ENCODE peak calls at places on chromosomes 16 and 17, in four cellular contexts. R is GM12878, M is H1, V is HepG2. Z is an unnamed sample.

GRCh38 chr16:20904507-20905079 is 4.0 kb downstream of the LYRM1 start:
- DNase-seq in V (peak; percentile 40), M (no peak), R (peak; percentile 49), Z (no peak)

GRCh38 chr16:88003736-88004135 is 52.5 kb downstream of the BANP start:
- DNase-seq in M (no peak), R (no peak), V (no peak), Z (no peak)

GRCh38 chr16:75264999-75265910 is 13.8 kb upstream of the BCAR1 start:
- DNase-seq in R (no peak), V (no peak), M (peak; percentile 60), Z (no peak)

GRCh38 chr17:72121164-72122001 is 563 bp downstream of the SOX9 start:
- DNase-seq in R (no peak), V (no peak), M (peak; percentile 81), Z (no peak)

GRCh38 chr16:25143898-25144297 is 32.4 kb downstream of the LCMT1 start:
- DNase-seq in V (no peak), M (no peak), R (no peak), Z (no peak)

GRCh38 chr17:40442392-40443195 is 656 bp upstream of the IGFBP4 start:
- DNase-seq in M (no peak), V (no peak), R (no peak), Z (no peak)

GRCh38 chr16:88769617-88770458 is 15.2 kb downstream of the PIEZO1 start:
- DNase-seq in R (no peak), M (peak; percentile 84), V (no peak), Z (peak; percentile 77)

GRCh38 chr16:85752511-85753420 is 1.9 kb upstream of the C16orf74 start:
- DNase-seq in V (peak; percentile 49), R (no peak), M (peak; percentile 67), Z (no peak)

GRCh38 chr16:19578378-19578851 is 22.9 kb downstream of the VPS35L start:
- DNase-seq in R (no peak), V (no peak), M (no peak), Z (no peak)

GRCh38 chr17:8253801-8254200 is 4.7 kb downstream of the PFAS start:
- DNase-seq in M (no peak), R (no peak), V (no peak), Z (no peak)

GRCh38 chr16:12095275-12096161 is 119.0 kb downstream of the SNX29 start:
- DNase-seq in R (no peak), M (peak; percentile 81), V (peak; percentile 61), Z (no peak)

GRCh38 chr17:49598918-49599317 is 23.2 kb downstream of the NXPH3 start:
- DNase-seq in R (no peak), M (no peak), V (no peak), Z (no peak)

GRCh38 chr16:4944333-4945281 is 7.7 kb upstream of the PPL start:
- DNase-seq in V (peak; percentile 98), M (peak; percentile 71), R (no peak), Z (peak; percentile 81)

GRCh38 chr16:27333549-27333948 is 19.8 kb downstream of the IL4R start:
- DNase-seq in M (no peak), R (no peak), V (no peak), Z (no peak)

GRCh38 chr16:24977673-24978065 is 37.5 kb downstream of the ARHGAP17 start:
- DNase-seq in V (peak; percentile 36), R (no peak), M (no peak), Z (no peak)

GRCh38 chr16:28863929-28864886 is 565 bp downstream of the SH2B1 start:
- DNase-seq in R (no peak), M (no peak), V (no peak), Z (no peak)

GRCh38 chr16:87046235-87046634 is 271.0 kb downstream of the C16orf95 start:
- DNase-seq in V (no peak), M (no peak), R (no peak), Z (no peak)

GRCh38 chr16:70738083-70738977 is 52.5 kb upstream of the MTSS2 start:
- DNase-seq in M (peak; percentile 73), V (peak; percentile 79), R (no peak), Z (no peak)

GRCh38 chr17:1707107-1707506 is 3.1 kb downstream of the TLCD2 start:
- DNase-seq in V (no peak), R (no peak), M (no peak), Z (no peak)

GRCh38 chr17:18191967-18192366 is 8.3 kb downstream of the ALKBH5 start:
- DNase-seq in V (no peak), M (peak; percentile 61), R (no peak), Z (no peak)

GRCh38 chr17:77476498-77476897 is 335.7 kb downstream of the SEC14L1 start:
- DNase-seq in V (no peak), M (no peak), R (no peak), Z (no peak)

GRCh38 chr16:17555176-17555575 is 84.4 kb upstream of the XYLT1 start:
- DNase-seq in R (no peak), M (no peak), V (no peak), Z (no peak)

GRCh38 chr16:794853-795466 is 5.6 kb downstream of the GNG13 start:
- DNase-seq in M (no peak), V (no peak), R (no peak), Z (no peak)

GRCh38 chr16:87580855-87581261 is 21.4 kb upstream of the JPH3 start:
- DNase-seq in R (no peak), V (no peak), M (no peak), Z (no peak)

GRCh38 chr17:44965491-44966234 is 2.4 kb downstream of the C1QL1 start:
- DNase-seq in R (no peak), M (no peak), V (no peak), Z (no peak)

GRCh38 chr16:56964243-56965148 is 2.7 kb downstream of the CETP start:
- DNase-seq in R (no peak), M (peak; percentile 100), V (peak; percentile 83), Z (peak; percentile 92)

GRCh38 chr17:77736207-77736600 is 222.3 kb upstream of the TNRC6C start:
- DNase-seq in M (peak; percentile 55), V (no peak), R (no peak), Z (no peak)

GRCh38 chr17:155576-155975 is 18.2 kb downstream of the SCGB1C2 start:
- DNase-seq in M (no peak), V (no peak), R (no peak), Z (no peak)

GRCh38 chr17:79795795-79796569 is 895 bp downstream of the CBX8 start:
- DNase-seq in R (no peak), M (no peak), V (no peak), Z (no peak)

GRCh38 chr17:75927286-75927922 is 13.4 kb downstream of the FBF1 start:
- DNase-seq in V (peak; percentile 52), R (no peak), M (no peak), Z (no peak)

GRCh38 chr17:71899317-71899716 is 221.5 kb upstream of the SOX9 start:
- DNase-seq in R (no peak), M (no peak), V (no peak), Z (no peak)

GRCh38 chr16:86343733-86344585 is 166.4 kb upstream of the FOXF1 start:
- DNase-seq in R (no peak), M (no peak), V (no peak), Z (no peak)

GRCh38 chr16:4369006-4369766 is 2.5 kb upstream of the VASN start:
- DNase-seq in V (no peak), R (no peak), M (no peak), Z (no peak)

GRCh38 chr17:49980703-49981197 is 11.8 kb downstream of the DLX4 start:
- DNase-seq in R (no peak), V (no peak), M (peak; percentile 72), Z (peak; percentile 65)

GRCh38 chr17:38454528-38454927 is 26.3 kb downstream of the ARHGAP23 start:
- DNase-seq in R (no peak), V (no peak), M (no peak), Z (no peak)

GRCh38 chr16:26569793-26570192 is 496.9 kb upstream of the C16orf82 start:
- DNase-seq in M (no peak), R (no peak), V (peak; percentile 15), Z (peak; percentile 40)

GRCh38 chr17:3667366-3668278 is 756 bp downstream of the TAX1BP3 start:
- DNase-seq in M (peak; percentile 79), V (peak; percentile 81), R (no peak), Z (no peak)

GRCh38 chr17:57975044-57975443 is 13.0 kb downstream of the VEZF1 start:
- DNase-seq in V (peak; percentile 60), M (no peak), R (no peak), Z (no peak)

GRCh38 chr16:30115238-30115637 is 1.9 kb upstream of the GDPD3 start:
- DNase-seq in R (no peak), M (no peak), V (no peak), Z (no peak)
- H3K4me1 ChIP-seq in R (peaks cover 2% of the 10 kb centered on the region), M (peaks cover 5% of the 10 kb centered on the region), V (peaks cover 32% of the 10 kb centered on the region), Z (peaks cover 15% of the 10 kb centered on the region)

GRCh38 chr17:61467416-61468262 is 15.4 kb downstream of the TBX4 start:
- DNase-seq in V (no peak), M (peak; percentile 94), R (no peak), Z (no peak)
- TF ChIP-seq SUZ12 in V (no peak), M (peak; percentile 53), R (no peak), Z (no peak)

GRCh38 chr17:15918261-15918660 is 26.7 kb upstream of the ADORA2B start:
- DNase-seq in M (no peak), R (no peak), V (no peak), Z (no peak)

GRCh38 chr17:15917439-15918027 is 27.4 kb upstream of the ADORA2B start:
- DNase-seq in V (no peak), R (no peak), M (peak; percentile 65), Z (no peak)

GRCh38 chr17:15919466-15919865 is 25.5 kb upstream of the ADORA2B start:
- DNase-seq in V (no peak), M (no peak), R (no peak), Z (no peak)

GRCh38 chr17:15917021-15917438 is 27.9 kb upstream of the ADORA2B start:
- DNase-seq in M (no peak), R (no peak), V (no peak), Z (no peak)

GRCh38 chr17:15918661-15919259 is 26.2 kb upstream of the ADORA2B start:
- DNase-seq in V (no peak), M (no peak), R (no peak), Z (no peak)
- H3K4me1 ChIP-seq in V (peaks cover 13% of the 10 kb centered on the region), M (peaks cover 3% of the 10 kb centered on the region), R (no peaks in the 10 kb centered on the region), Z (peaks cover 7% of the 10 kb centered on the region)

GRCh38 chr16:49858200-49859129 is 2.6 kb upstream of the ZNF423 start:
- DNase-seq in R (no peak), V (no peak), M (peak; percentile 73), Z (no peak)
- TF ChIP-seq SUZ12 in R (peak; percentile 64), V (no peak), M (no peak), Z (no peak)

DNA sequence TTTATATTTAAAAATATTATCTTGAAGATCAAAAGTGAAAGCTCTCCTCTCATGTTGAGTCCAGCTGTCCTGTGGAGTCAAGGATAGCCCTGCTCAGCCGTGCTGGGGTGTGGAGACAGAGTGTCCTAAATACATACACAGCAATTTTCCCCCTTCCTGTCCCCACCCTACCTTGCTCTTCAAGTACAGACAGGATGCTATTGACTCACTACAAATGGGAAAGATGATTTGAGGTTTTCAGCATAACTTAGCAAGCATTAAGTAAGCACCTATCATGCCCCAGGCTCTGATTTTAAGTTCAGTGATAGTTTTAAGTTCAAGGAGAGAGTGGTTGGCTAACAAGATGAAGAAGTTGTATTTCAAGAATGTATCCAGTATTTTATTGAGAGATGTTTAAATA is 183.7 kb upstream of the ANKFN1 start:
- DNase-seq in R (no peak), M (no peak), V (no peak), Z (no peak)
- H3K4me1 ChIP-seq in R (no peaks in the 10 kb centered on the region), M (peaks cover 9% of the 10 kb centered on the region), V (no peaks in the 10 kb centered on the region), Z (no peaks in the 10 kb centered on the region)

Z was measured in NT2/D1.